ENCODE peak calls at places on chromosomes 11 and 22, in six cellular contexts. One of them, this sample, is unnamed.

GRCh38 chr22:49367016-49367697 is 460.5 kb downstream of the BRD1 start:
- DNase-seq in IMR-90: no peak
- DNase-seq in testis: no peak
- DNase-seq in A549: no peak
- DNase-seq in adrenal gland: no peak
- DNase-seq in spleen: peak
- DNase-seq in this sample: no peak

GRCh38 chr22:46087816-46088277 is 62.5 kb upstream of the PPARA start:
- DNase-seq in spleen: peak
- DNase-seq in IMR-90: peak
- DNase-seq in adrenal gland: peak
- DNase-seq in A549: peak
- DNase-seq in testis: peak
- DNase-seq in this sample: peak

GRCh38 chr11:57647368-57647767 is 2.3 kb downstream of the YPEL4 start:
- DNase-seq in IMR-90: no peak
- DNase-seq in A549: no peak
- DNase-seq in spleen: no peak
- DNase-seq in adrenal gland: no peak
- DNase-seq in testis: no peak
- DNase-seq in this sample: peak

GRCh38 chr22:43281400-43281799 is 61.8 kb downstream of the SCUBE1 start:
- DNase-seq in adrenal gland: no peak
- DNase-seq in A549: no peak
- DNase-seq in spleen: no peak
- DNase-seq in testis: no peak
- DNase-seq in IMR-90: no peak
- DNase-seq in this sample: no peak

GRCh38 chr11:11155962-11156815 is 196.9 kb downstream of the CSNK2A3 start:
- DNase-seq in testis: peak
- DNase-seq in IMR-90: no peak
- DNase-seq in A549: peak
- DNase-seq in spleen: no peak
- DNase-seq in adrenal gland: no peak
- DNase-seq in this sample: peak

GRCh38 chr11:34168642-34169051 is 63.2 kb downstream of the NAT10 start:
- DNase-seq in A549: no peak
- DNase-seq in adrenal gland: no peak
- DNase-seq in IMR-90: peak
- DNase-seq in testis: no peak
- DNase-seq in spleen: no peak
- DNase-seq in this sample: no peak

GRCh38 chr11:35276396-35276795 is 137.4 kb downstream of the CD44 start:
- DNase-seq in testis: no peak
- DNase-seq in A549: peak
- DNase-seq in spleen: no peak
- DNase-seq in adrenal gland: peak
- DNase-seq in IMR-90: peak
- DNase-seq in this sample: no peak

GRCh38 chr11:130003717-130004001 is 1.0 kb upstream of the PRDM10 start:
- DNase-seq in IMR-90: no peak
- DNase-seq in testis: peak
- DNase-seq in A549: no peak
- DNase-seq in adrenal gland: no peak
- DNase-seq in spleen: no peak
- DNase-seq in this sample: no peak

GRCh38 chr11:84829162-84829561 is 798.0 kb downstream of the DLG2 start:
- DNase-seq in IMR-90: no peak
- DNase-seq in spleen: no peak
- DNase-seq in A549: no peak
- DNase-seq in testis: no peak
- DNase-seq in adrenal gland: no peak
- DNase-seq in this sample: no peak

GRCh38 chr11:57904369-57904768 is 119.3 kb upstream of the OR9Q1 start:
- DNase-seq in IMR-90: no peak
- DNase-seq in A549: no peak
- DNase-seq in spleen: no peak
- DNase-seq in testis: no peak
- DNase-seq in adrenal gland: no peak
- DNase-seq in this sample: no peak

GRCh38 chr11:57604289-57605010 is 7.0 kb downstream of the SERPING1 start:
- DNase-seq in spleen: peak
- DNase-seq in IMR-90: no peak
- DNase-seq in testis: no peak
- DNase-seq in adrenal gland: no peak
- DNase-seq in A549: no peak
- DNase-seq in this sample: no peak

GRCh38 chr11:77820565-77821348 is at the start of the genes AAMDC and RSF1:
- DNase-seq in A549: peak
- DNase-seq in testis: peak
- DNase-seq in spleen: peak
- DNase-seq in adrenal gland: peak
- DNase-seq in IMR-90: peak
- DNase-seq in this sample: peak
- TF ChIP-seq POLR2A in A549: peak
- TF ChIP-seq POLR2A in testis: peak
- TF ChIP-seq POLR2A in spleen: peak
- TF ChIP-seq POLR2A in adrenal gland: peak
- TF ChIP-seq POLR2A in IMR-90: peak
- TF ChIP-seq POLR2A in this sample: peak

GRCh38 chr22:41383085-41383484 is 1.3 kb downstream of the TEF start:
- DNase-seq in IMR-90: no peak
- DNase-seq in adrenal gland: no peak
- DNase-seq in testis: no peak
- DNase-seq in spleen: no peak
- DNase-seq in A549: no peak
- DNase-seq in this sample: no peak

GRCh38 chr22:41380993-41381328 is 781 bp upstream of the TEF start:
- DNase-seq in spleen: no peak
- DNase-seq in IMR-90: peak
- DNase-seq in adrenal gland: peak
- DNase-seq in testis: peak
- DNase-seq in A549: peak
- DNase-seq in this sample: no peak

GRCh38 chr22:41382610-41383009 is 868 bp downstream of the TEF start:
- DNase-seq in testis: peak
- DNase-seq in adrenal gland: no peak
- DNase-seq in IMR-90: no peak
- DNase-seq in A549: no peak
- DNase-seq in spleen: no peak
- DNase-seq in this sample: no peak

GRCh38 chr22:41382098-41382578 is 396 bp downstream of the TEF start:
- DNase-seq in testis: peak
- DNase-seq in spleen: no peak
- DNase-seq in adrenal gland: peak
- DNase-seq in A549: peak
- DNase-seq in IMR-90: no peak
- DNase-seq in this sample: peak

GRCh38 chr22:41381329-41382097 is at the start of gene TEF:
- DNase-seq in IMR-90: peak
- DNase-seq in testis: peak
- DNase-seq in adrenal gland: peak
- DNase-seq in spleen: peak
- DNase-seq in A549: peak
- DNase-seq in this sample: peak
- TF ChIP-seq POLR2A in IMR-90: peak
- TF ChIP-seq POLR2A in testis: peak
- TF ChIP-seq POLR2A in adrenal gland: peak
- TF ChIP-seq POLR2A in spleen: no peak
- TF ChIP-seq POLR2A in A549: no peak
- TF ChIP-seq POLR2A in this sample: no peak

GRCh38 chr11:64284962-64285884 is at the start of gene GPR137:
- DNase-seq in testis: peak
- DNase-seq in IMR-90: peak
- DNase-seq in adrenal gland: peak
- DNase-seq in spleen: peak
- DNase-seq in A549: peak
- DNase-seq in this sample: peak
- TF ChIP-seq POLR2A in testis: no peak
- TF ChIP-seq POLR2A in IMR-90: no peak
- TF ChIP-seq POLR2A in adrenal gland: peak
- TF ChIP-seq POLR2A in spleen: peak
- TF ChIP-seq POLR2A in A549: peak
- TF ChIP-seq POLR2A in this sample: peak

DNA sequence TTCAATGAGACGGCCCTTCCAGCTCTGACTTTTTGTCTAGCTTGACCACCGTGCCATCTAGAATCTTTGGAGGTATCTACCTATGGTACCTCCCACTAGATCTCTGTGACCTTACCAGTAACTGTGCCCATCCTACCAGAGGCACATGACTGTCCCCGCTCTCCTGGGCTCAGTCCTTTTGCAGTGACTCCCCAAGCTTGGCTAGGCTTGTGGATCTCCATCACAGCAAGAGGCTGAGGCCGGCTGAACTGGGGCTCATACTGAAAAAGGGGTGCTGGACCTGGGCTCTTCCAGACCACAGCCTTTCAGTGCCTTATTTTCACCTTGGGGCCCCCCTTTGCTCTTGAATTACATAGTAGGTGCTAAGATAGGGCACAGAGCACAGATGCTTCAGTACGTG is 27.3 kb downstream of the RELT start:
- DNase-seq in spleen: no peak
- DNase-seq in A549: no peak
- DNase-seq in testis: no peak
- DNase-seq in IMR-90: no peak
- DNase-seq in adrenal gland: no peak
- DNase-seq in this sample: no peak
- TF ChIP-seq POLR2A in spleen: no peak
- TF ChIP-seq POLR2A in A549: no peak
- TF ChIP-seq POLR2A in testis: no peak
- TF ChIP-seq POLR2A in IMR-90: no peak
- TF ChIP-seq POLR2A in adrenal gland: no peak
- TF ChIP-seq POLR2A in this sample: no peak

GRCh38 chr11:8277691-8278090 is 14.0 kb upstream of the LMO1 start:
- DNase-seq in A549: no peak
- DNase-seq in testis: no peak
- DNase-seq in spleen: peak
- DNase-seq in adrenal gland: peak
- DNase-seq in IMR-90: no peak
- DNase-seq in this sample: no peak
- TF ChIP-seq POLR2A in A549: no peak
- TF ChIP-seq POLR2A in testis: no peak
- TF ChIP-seq POLR2A in spleen: no peak
- TF ChIP-seq POLR2A in adrenal gland: no peak
- TF ChIP-seq POLR2A in IMR-90: no peak
- TF ChIP-seq POLR2A in this sample: no peak

GRCh38 chr11:125662689-125663088 is 18.0 kb downstream of the ACRV1 start:
- DNase-seq in testis: no peak
- DNase-seq in A549: no peak
- DNase-seq in spleen: no peak
- DNase-seq in adrenal gland: no peak
- DNase-seq in IMR-90: no peak
- DNase-seq in this sample: no peak
- TF ChIP-seq POLR2A in testis: no peak
- TF ChIP-seq POLR2A in A549: no peak
- TF ChIP-seq POLR2A in spleen: no peak
- TF ChIP-seq POLR2A in adrenal gland: no peak
- TF ChIP-seq POLR2A in IMR-90: no peak
- TF ChIP-seq POLR2A in this sample: no peak

GRCh38 chr11:72040497-72041363 is 39.6 kb downstream of the NUMA1 start:
- DNase-seq in adrenal gland: peak
- DNase-seq in IMR-90: peak
- DNase-seq in spleen: peak
- DNase-seq in A549: peak
- DNase-seq in testis: peak
- DNase-seq in this sample: peak
- TF ChIP-seq POLR2A in adrenal gland: peak
- TF ChIP-seq POLR2A in IMR-90: peak
- TF ChIP-seq POLR2A in spleen: peak
- TF ChIP-seq POLR2A in A549: no peak
- TF ChIP-seq POLR2A in testis: no peak
- TF ChIP-seq POLR2A in this sample: no peak